ENCODE peak calls at places on chromosomes 3 and 15, in six cellular contexts. One of them, this sample, is unnamed.

GRCh38 chr15:95761742-95762141 is 568.8 kb upstream of the NR2F2 start:
- DNase-seq in Caco-2: no peak
- DNase-seq in RWPE2: no peak
- DNase-seq in transverse colon: no peak
- DNase-seq in naive thymus-derived CD4-positive, alpha-beta T cell: no peak
- DNase-seq in left lung: no peak
- DNase-seq in this sample: peak; percentile 57

GRCh38 chr3:182261084-182261483 is 532.2 kb upstream of the ATP11B start:
- DNase-seq in Caco-2: no peak
- DNase-seq in RWPE2: no peak
- DNase-seq in transverse colon: no peak
- DNase-seq in naive thymus-derived CD4-positive, alpha-beta T cell: no peak
- DNase-seq in left lung: no peak
- DNase-seq in this sample: no peak

GRCh38 chr3:176795897-176796296 is 401.4 kb downstream of the TBL1XR1 start:
- DNase-seq in Caco-2: no peak
- DNase-seq in RWPE2: no peak
- DNase-seq in transverse colon: no peak
- DNase-seq in naive thymus-derived CD4-positive, alpha-beta T cell: no peak
- DNase-seq in left lung: no peak
- DNase-seq in this sample: no peak

GRCh38 chr3:78003090-78003489 is 963.2 kb downstream of the ROBO2 start:
- DNase-seq in Caco-2: no peak
- DNase-seq in RWPE2: no peak
- DNase-seq in transverse colon: no peak
- DNase-seq in naive thymus-derived CD4-positive, alpha-beta T cell: no peak
- DNase-seq in left lung: no peak
- DNase-seq in this sample: no peak

GRCh38 chr3:188948658-188949400 is 222.9 kb upstream of the TPRG1 start:
- DNase-seq in Caco-2: no peak
- DNase-seq in RWPE2: no peak
- DNase-seq in transverse colon: peak; percentile 25
- DNase-seq in naive thymus-derived CD4-positive, alpha-beta T cell: no peak
- DNase-seq in left lung: no peak
- DNase-seq in this sample: no peak

GRCh38 chr3:119240101-119240581 is 537 bp downstream of the B4GALT4 start:
- DNase-seq in Caco-2: peak; percentile 92
- DNase-seq in RWPE2: no peak
- DNase-seq in transverse colon: peak; percentile 74
- DNase-seq in naive thymus-derived CD4-positive, alpha-beta T cell: no peak
- DNase-seq in left lung: no peak
- DNase-seq in this sample: peak; percentile 69

GRCh38 chr3:2468816-2469215 is 370.1 kb downstream of the CNTN4 start:
- DNase-seq in Caco-2: no peak
- DNase-seq in RWPE2: no peak
- DNase-seq in transverse colon: no peak
- DNase-seq in naive thymus-derived CD4-positive, alpha-beta T cell: no peak
- DNase-seq in left lung: no peak
- DNase-seq in this sample: no peak

GRCh38 chr15:26461847-26462608 is 310.8 kb downstream of the GABRB3 start:
- DNase-seq in Caco-2: no peak
- DNase-seq in RWPE2: no peak
- DNase-seq in transverse colon: no peak
- DNase-seq in naive thymus-derived CD4-positive, alpha-beta T cell: no peak
- DNase-seq in left lung: peak; percentile 71
- DNase-seq in this sample: no peak

GRCh38 chr3:8436667-8437287 is 64.8 kb upstream of the LMCD1 start:
- DNase-seq in Caco-2: no peak
- DNase-seq in RWPE2: no peak
- DNase-seq in transverse colon: no peak
- DNase-seq in naive thymus-derived CD4-positive, alpha-beta T cell: no peak
- DNase-seq in left lung: no peak
- DNase-seq in this sample: no peak

GRCh38 chr15:25407950-25408349 is 30.9 kb downstream of the UBE3A start:
- DNase-seq in Caco-2: no peak
- DNase-seq in RWPE2: no peak
- DNase-seq in transverse colon: no peak
- DNase-seq in naive thymus-derived CD4-positive, alpha-beta T cell: no peak
- DNase-seq in left lung: no peak
- DNase-seq in this sample: no peak

GRCh38 chr3:14440168-14440518 is 37.7 kb downstream of the SLC6A6 start:
- DNase-seq in Caco-2: no peak
- DNase-seq in RWPE2: no peak
- DNase-seq in transverse colon: no peak
- DNase-seq in naive thymus-derived CD4-positive, alpha-beta T cell: no peak
- DNase-seq in left lung: peak; percentile 70
- DNase-seq in this sample: no peak

GRCh38 chr15:31326729-31327673 is at the start of gene KLF13:
- DNase-seq in Caco-2: peak; percentile 57
- DNase-seq in RWPE2: no peak
- DNase-seq in transverse colon: peak; percentile 76
- DNase-seq in naive thymus-derived CD4-positive, alpha-beta T cell: no peak
- DNase-seq in left lung: no peak
- DNase-seq in this sample: no peak

GRCh38 chr3:13189639-13190375 is 116.6 kb upstream of the IQSEC1 start:
- DNase-seq in Caco-2: no peak
- DNase-seq in RWPE2: no peak
- DNase-seq in transverse colon: no peak
- DNase-seq in naive thymus-derived CD4-positive, alpha-beta T cell: no peak
- DNase-seq in left lung: peak; percentile 73
- DNase-seq in this sample: no peak

GRCh38 chr15:70609919-70610318 is 153.4 kb downstream of the UACA start:
- DNase-seq in Caco-2: no peak
- DNase-seq in RWPE2: no peak
- DNase-seq in transverse colon: no peak
- DNase-seq in naive thymus-derived CD4-positive, alpha-beta T cell: no peak
- DNase-seq in left lung: no peak
- DNase-seq in this sample: no peak

GRCh38 chr15:73859236-73859635 is 14.1 kb upstream of the TBC1D21 start:
- DNase-seq in Caco-2: no peak
- DNase-seq in RWPE2: peak; percentile 37
- DNase-seq in transverse colon: no peak
- DNase-seq in naive thymus-derived CD4-positive, alpha-beta T cell: no peak
- DNase-seq in left lung: no peak
- DNase-seq in this sample: no peak

GRCh38 chr3:141412936-141413354 is 44.6 kb downstream of the ZBTB38 start:
- DNase-seq in Caco-2: no peak
- DNase-seq in RWPE2: no peak
- DNase-seq in transverse colon: peak; percentile 76
- DNase-seq in naive thymus-derived CD4-positive, alpha-beta T cell: no peak
- DNase-seq in left lung: peak; percentile 88
- DNase-seq in this sample: no peak

GRCh38 chr3:129063841-129064482 is 3.4 kb downstream of the GP9 start:
- DNase-seq in Caco-2: no peak
- DNase-seq in RWPE2: no peak
- DNase-seq in transverse colon: peak; percentile 69
- DNase-seq in naive thymus-derived CD4-positive, alpha-beta T cell: no peak
- DNase-seq in left lung: no peak
- DNase-seq in this sample: no peak

GRCh38 chr3:21944251-21944650 is 193.2 kb upstream of the ZNF385D start:
- DNase-seq in Caco-2: no peak
- DNase-seq in RWPE2: no peak
- DNase-seq in transverse colon: no peak
- DNase-seq in naive thymus-derived CD4-positive, alpha-beta T cell: no peak
- DNase-seq in left lung: no peak
- DNase-seq in this sample: peak; percentile 58

GRCh38 chr3:52143156-52143555 is 11.1 kb downstream of the POC1A start:
- DNase-seq in Caco-2: no peak
- DNase-seq in RWPE2: no peak
- DNase-seq in transverse colon: no peak
- DNase-seq in naive thymus-derived CD4-positive, alpha-beta T cell: no peak
- DNase-seq in left lung: no peak
- DNase-seq in this sample: no peak

GRCh38 chr3:52144796-52145735 is 9.2 kb downstream of the POC1A start:
- DNase-seq in Caco-2: no peak
- DNase-seq in RWPE2: no peak
- DNase-seq in transverse colon: no peak
- DNase-seq in naive thymus-derived CD4-positive, alpha-beta T cell: no peak
- DNase-seq in left lung: no peak
- DNase-seq in this sample: no peak

GRCh38 chr3:52141751-52142150 is 12.5 kb downstream of the POC1A start:
- DNase-seq in Caco-2: no peak
- DNase-seq in RWPE2: no peak
- DNase-seq in transverse colon: no peak
- DNase-seq in naive thymus-derived CD4-positive, alpha-beta T cell: no peak
- DNase-seq in left lung: no peak
- DNase-seq in this sample: no peak

GRCh38 chr3:52144034-52144795 is 10.0 kb downstream of the POC1A start:
- DNase-seq in Caco-2: peak; percentile 82
- DNase-seq in RWPE2: no peak
- DNase-seq in transverse colon: peak; percentile 87
- DNase-seq in naive thymus-derived CD4-positive, alpha-beta T cell: peak; percentile 80
- DNase-seq in left lung: peak; percentile 89
- DNase-seq in this sample: peak; percentile 75

DNA sequence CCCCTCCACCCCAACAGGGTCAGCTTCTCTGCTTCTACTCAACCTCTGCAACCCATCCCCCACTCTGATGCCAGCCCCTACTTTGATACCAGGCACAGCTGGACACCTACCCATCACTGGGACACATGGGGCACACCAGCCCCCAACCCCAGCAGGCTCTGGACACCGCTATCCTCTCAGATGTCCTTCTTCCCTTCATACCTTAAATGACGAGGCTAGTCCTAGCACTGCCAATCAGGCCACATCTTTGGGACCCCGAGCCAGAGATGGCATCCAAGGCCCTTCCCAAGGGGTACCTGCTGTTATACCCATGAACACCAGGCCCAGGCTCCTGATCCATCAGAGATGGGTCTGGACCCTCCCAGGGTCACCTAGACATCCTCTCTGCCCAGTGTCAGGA is 10.6 kb downstream of the POC1A start:
- DNase-seq in Caco-2: no peak
- DNase-seq in RWPE2: no peak
- DNase-seq in transverse colon: no peak
- DNase-seq in naive thymus-derived CD4-positive, alpha-beta T cell: no peak
- DNase-seq in left lung: no peak
- DNase-seq in this sample: no peak
- H3K36me3 ChIP-seq in Caco-2: peaks cover 2% of the 10 kb centered on the region
- H3K36me3 ChIP-seq in RWPE2: peaks cover 68% of the 10 kb centered on the region
- H3K36me3 ChIP-seq in transverse colon: no peaks in the 10 kb centered on the region
- H3K36me3 ChIP-seq in naive thymus-derived CD4-positive, alpha-beta T cell: no peaks in the 10 kb centered on the region
- H3K36me3 ChIP-seq in left lung: peaks cover 34% of the 10 kb centered on the region
- H3K36me3 ChIP-seq in this sample: peaks cover 53% of the 10 kb centered on the region

DNA sequence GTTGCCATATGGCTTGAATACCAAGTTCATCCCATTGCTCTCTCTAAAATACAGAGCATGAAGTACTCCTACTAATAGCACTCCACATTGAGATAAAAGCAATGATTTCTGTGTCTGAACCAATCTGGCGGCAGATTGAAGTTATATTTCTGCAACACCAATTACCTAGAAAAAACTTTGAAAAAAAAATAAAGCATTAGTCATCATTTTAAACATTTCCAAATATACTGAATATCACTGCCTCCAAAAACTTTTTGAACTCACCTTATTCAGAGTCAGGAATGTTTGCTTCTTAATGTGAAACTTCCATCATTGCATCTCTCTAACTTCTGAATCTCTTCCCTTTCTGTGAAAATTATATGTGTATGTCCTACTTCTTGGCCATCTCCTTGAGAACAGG is 540.5 kb downstream of the GRM7 start:
- DNase-seq in Caco-2: no peak
- DNase-seq in RWPE2: no peak
- DNase-seq in transverse colon: no peak
- DNase-seq in naive thymus-derived CD4-positive, alpha-beta T cell: no peak
- DNase-seq in left lung: no peak
- DNase-seq in this sample: no peak
- H3K4me1 ChIP-seq in Caco-2: no peaks in the 10 kb centered on the region
- H3K4me1 ChIP-seq in RWPE2: no peaks in the 10 kb centered on the region
- H3K4me1 ChIP-seq in transverse colon: no peaks in the 10 kb centered on the region
- H3K4me1 ChIP-seq in naive thymus-derived CD4-positive, alpha-beta T cell: no peaks in the 10 kb centered on the region
- H3K4me1 ChIP-seq in left lung: no peaks in the 10 kb centered on the region
- H3K4me1 ChIP-seq in this sample: no peaks in the 10 kb centered on the region

GRCh38 chr3:194756460-194757355 is 71.0 kb downstream of the FAM43A start:
- DNase-seq in Caco-2: no peak
- DNase-seq in RWPE2: no peak
- DNase-seq in transverse colon: no peak
- DNase-seq in naive thymus-derived CD4-positive, alpha-beta T cell: no peak
- DNase-seq in left lung: no peak
- DNase-seq in this sample: no peak

GRCh38 chr3:194757629-194758028 is 71.9 kb downstream of the FAM43A start:
- DNase-seq in Caco-2: no peak
- DNase-seq in RWPE2: no peak
- DNase-seq in transverse colon: no peak
- DNase-seq in naive thymus-derived CD4-positive, alpha-beta T cell: no peak
- DNase-seq in left lung: no peak
- DNase-seq in this sample: no peak

GRCh38 chr3:194758716-194759115 is 73.0 kb downstream of the FAM43A start:
- DNase-seq in Caco-2: no peak
- DNase-seq in RWPE2: no peak
- DNase-seq in transverse colon: no peak
- DNase-seq in naive thymus-derived CD4-positive, alpha-beta T cell: no peak
- DNase-seq in left lung: no peak
- DNase-seq in this sample: no peak

GRCh38 chr3:194760740-194761139 is 75.1 kb downstream of the FAM43A start:
- DNase-seq in Caco-2: no peak
- DNase-seq in RWPE2: no peak
- DNase-seq in transverse colon: no peak
- DNase-seq in naive thymus-derived CD4-positive, alpha-beta T cell: no peak
- DNase-seq in left lung: no peak
- DNase-seq in this sample: no peak

GRCh38 chr3:194761384-194761783 is 75.7 kb downstream of the FAM43A start:
- DNase-seq in Caco-2: no peak
- DNase-seq in RWPE2: no peak
- DNase-seq in transverse colon: no peak
- DNase-seq in naive thymus-derived CD4-positive, alpha-beta T cell: no peak
- DNase-seq in left lung: no peak
- DNase-seq in this sample: no peak
- H3K27me3 ChIP-seq in Caco-2: no peaks in the 10 kb centered on the region
- H3K27me3 ChIP-seq in RWPE2: no peaks in the 10 kb centered on the region
- H3K27me3 ChIP-seq in transverse colon: no peaks in the 10 kb centered on the region
- H3K27me3 ChIP-seq in naive thymus-derived CD4-positive, alpha-beta T cell: no peaks in the 10 kb centered on the region
- H3K27me3 ChIP-seq in left lung: no peaks in the 10 kb centered on the region
- H3K27me3 ChIP-seq in this sample: no peaks in the 10 kb centered on the region

GRCh38 chr15:84789762-84790161 is 27.4 kb upstream of the ALPK3 start:
- DNase-seq in Caco-2: no peak
- DNase-seq in RWPE2: no peak
- DNase-seq in transverse colon: no peak
- DNase-seq in naive thymus-derived CD4-positive, alpha-beta T cell: no peak
- DNase-seq in left lung: no peak
- DNase-seq in this sample: no peak
- H3K36me3 ChIP-seq in Caco-2: no peaks in the 10 kb centered on the region
- H3K36me3 ChIP-seq in RWPE2: peaks cover 60% of the 10 kb centered on the region
- H3K36me3 ChIP-seq in transverse colon: peaks cover 11% of the 10 kb centered on the region
- H3K36me3 ChIP-seq in naive thymus-derived CD4-positive, alpha-beta T cell: peaks cover 9% of the 10 kb centered on the region
- H3K36me3 ChIP-seq in left lung: peaks cover 76% of the 10 kb centered on the region
- H3K36me3 ChIP-seq in this sample: peaks cover 78% of the 10 kb centered on the region

GRCh38 chr15:89106200-89106599 is 17.9 kb downstream of the ABHD2 start:
- DNase-seq in Caco-2: no peak
- DNase-seq in RWPE2: no peak
- DNase-seq in transverse colon: no peak
- DNase-seq in naive thymus-derived CD4-positive, alpha-beta T cell: no peak
- DNase-seq in left lung: no peak
- DNase-seq in this sample: no peak
- H3K4me1 ChIP-seq in Caco-2: peaks cover 26% of the 10 kb centered on the region
- H3K4me1 ChIP-seq in RWPE2: peaks cover 51% of the 10 kb centered on the region
- H3K4me1 ChIP-seq in transverse colon: peaks cover 64% of the 10 kb centered on the region
- H3K4me1 ChIP-seq in naive thymus-derived CD4-positive, alpha-beta T cell: no peaks in the 10 kb centered on the region
- H3K4me1 ChIP-seq in left lung: peaks cover 25% of the 10 kb centered on the region
- H3K4me1 ChIP-seq in this sample: no peaks in the 10 kb centered on the region

GRCh38 chr3:122960652-122961051 is 66.9 kb downstream of the SEMA5B start:
- DNase-seq in Caco-2: no peak
- DNase-seq in RWPE2: no peak
- DNase-seq in transverse colon: no peak
- DNase-seq in naive thymus-derived CD4-positive, alpha-beta T cell: no peak
- DNase-seq in left lung: no peak
- DNase-seq in this sample: no peak
- H3K27me3 ChIP-seq in Caco-2: no peaks in the 10 kb centered on the region
- H3K27me3 ChIP-seq in RWPE2: no peaks in the 10 kb centered on the region
- H3K27me3 ChIP-seq in transverse colon: no peaks in the 10 kb centered on the region
- H3K27me3 ChIP-seq in naive thymus-derived CD4-positive, alpha-beta T cell: no peaks in the 10 kb centered on the region
- H3K27me3 ChIP-seq in left lung: no peaks in the 10 kb centered on the region
- H3K27me3 ChIP-seq in this sample: no peaks in the 10 kb centered on the region

This sample was measured in neuronal stem cell.